ENCODE peak calls at places on chromosomes 1 and 21, in seven cellular contexts. One of them, this sample, is unnamed.

GRCh38 chr1:169018751-169019150 is 87.7 kb upstream of the ATP1B1 start:
- DNase-seq in omental fat pad: no peak
- DNase-seq in mammary epithelial cell: no peak
- DNase-seq in colonic mucosa: peak
- DNase-seq in IMR-90: no peak
- DNase-seq in HFF-Myc: no peak
- DNase-seq in astrocyte of the cerebellum: no peak
- DNase-seq in this sample: no peak

GRCh38 chr1:6911229-6911941 is 126.1 kb downstream of the CAMTA1 start:
- DNase-seq in astrocyte of the cerebellum: no peak
- DNase-seq in IMR-90: no peak
- DNase-seq in HFF-Myc: no peak
- DNase-seq in colonic mucosa: no peak
- DNase-seq in omental fat pad: no peak
- DNase-seq in mammary epithelial cell: no peak
- DNase-seq in this sample: no peak

GRCh38 chr1:31101147-31101502 is 35.6 kb upstream of the PUM1 start:
- DNase-seq in astrocyte of the cerebellum: peak
- DNase-seq in omental fat pad: no peak
- DNase-seq in colonic mucosa: peak
- DNase-seq in HFF-Myc: peak
- DNase-seq in mammary epithelial cell: peak
- DNase-seq in IMR-90: peak
- DNase-seq in this sample: no peak

GRCh38 chr1:231986631-231987291 is 360.2 kb downstream of the DISC1 start:
- DNase-seq in mammary epithelial cell: peak
- DNase-seq in IMR-90: peak
- DNase-seq in HFF-Myc: no peak
- DNase-seq in colonic mucosa: no peak
- DNase-seq in astrocyte of the cerebellum: no peak
- DNase-seq in omental fat pad: no peak
- DNase-seq in this sample: no peak

GRCh38 chr1:195195423-195196057 is 1412.7 kb downstream of the KCNT2 start:
- DNase-seq in mammary epithelial cell: no peak
- DNase-seq in IMR-90: no peak
- DNase-seq in colonic mucosa: no peak
- DNase-seq in HFF-Myc: no peak
- DNase-seq in astrocyte of the cerebellum: no peak
- DNase-seq in omental fat pad: no peak
- DNase-seq in this sample: no peak

GRCh38 chr1:206784471-206784903 is 12.2 kb upstream of the IL10 start:
- DNase-seq in colonic mucosa: no peak
- DNase-seq in IMR-90: no peak
- DNase-seq in HFF-Myc: no peak
- DNase-seq in omental fat pad: no peak
- DNase-seq in astrocyte of the cerebellum: no peak
- DNase-seq in mammary epithelial cell: no peak
- DNase-seq in this sample: no peak

GRCh38 chr21:15276243-15276642 is 211.4 kb upstream of the NRIP1 start:
- DNase-seq in IMR-90: no peak
- DNase-seq in colonic mucosa: no peak
- DNase-seq in omental fat pad: no peak
- DNase-seq in astrocyte of the cerebellum: no peak
- DNase-seq in HFF-Myc: no peak
- DNase-seq in mammary epithelial cell: no peak
- DNase-seq in this sample: no peak

GRCh38 chr1:56151402-56151801 is 428.0 kb downstream of the PLPP3 start:
- DNase-seq in colonic mucosa: no peak
- DNase-seq in HFF-Myc: no peak
- DNase-seq in astrocyte of the cerebellum: no peak
- DNase-seq in IMR-90: no peak
- DNase-seq in mammary epithelial cell: no peak
- DNase-seq in omental fat pad: no peak
- DNase-seq in this sample: no peak

GRCh38 chr21:15992171-15992570 is 262.4 kb downstream of the USP25 start:
- DNase-seq in mammary epithelial cell: no peak
- DNase-seq in omental fat pad: no peak
- DNase-seq in astrocyte of the cerebellum: no peak
- DNase-seq in HFF-Myc: no peak
- DNase-seq in IMR-90: peak
- DNase-seq in colonic mucosa: no peak
- DNase-seq in this sample: no peak

GRCh38 chr1:38029725-38030511 is 16.7 kb downstream of the POU3F1 start:
- DNase-seq in IMR-90: peak
- DNase-seq in HFF-Myc: no peak
- DNase-seq in astrocyte of the cerebellum: no peak
- DNase-seq in omental fat pad: no peak
- DNase-seq in mammary epithelial cell: peak
- DNase-seq in colonic mucosa: no peak
- DNase-seq in this sample: no peak

GRCh38 chr1:61160526-61160925 is 78.2 kb downstream of the NFIA start:
- DNase-seq in mammary epithelial cell: peak
- DNase-seq in colonic mucosa: no peak
- DNase-seq in HFF-Myc: no peak
- DNase-seq in omental fat pad: no peak
- DNase-seq in IMR-90: peak
- DNase-seq in astrocyte of the cerebellum: no peak
- DNase-seq in this sample: no peak

GRCh38 chr1:201051399-201051798 is 27.9 kb upstream of the KIF21B start:
- DNase-seq in astrocyte of the cerebellum: no peak
- DNase-seq in omental fat pad: no peak
- DNase-seq in mammary epithelial cell: no peak
- DNase-seq in colonic mucosa: no peak
- DNase-seq in HFF-Myc: no peak
- DNase-seq in IMR-90: no peak
- DNase-seq in this sample: no peak

GRCh38 chr1:10932088-10932487 is 80.4 kb upstream of the TARDBP start:
- DNase-seq in HFF-Myc: no peak
- DNase-seq in IMR-90: no peak
- DNase-seq in colonic mucosa: no peak
- DNase-seq in omental fat pad: no peak
- DNase-seq in mammary epithelial cell: no peak
- DNase-seq in astrocyte of the cerebellum: no peak
- DNase-seq in this sample: no peak

GRCh38 chr1:61056674-61057439 is 25.5 kb upstream of the NFIA start:
- DNase-seq in colonic mucosa: peak
- DNase-seq in mammary epithelial cell: peak
- DNase-seq in IMR-90: peak
- DNase-seq in HFF-Myc: no peak
- DNase-seq in astrocyte of the cerebellum: no peak
- DNase-seq in omental fat pad: no peak
- DNase-seq in this sample: no peak

GRCh38 chr1:211783266-211783665 is 47.3 kb downstream of the LPGAT1 start:
- DNase-seq in omental fat pad: no peak
- DNase-seq in IMR-90: no peak
- DNase-seq in mammary epithelial cell: no peak
- DNase-seq in colonic mucosa: no peak
- DNase-seq in HFF-Myc: no peak
- DNase-seq in astrocyte of the cerebellum: no peak
- DNase-seq in this sample: no peak

GRCh38 chr1:157580179-157580827 is 17.6 kb downstream of the FCRL4 start:
- DNase-seq in IMR-90: peak
- DNase-seq in omental fat pad: no peak
- DNase-seq in HFF-Myc: peak
- DNase-seq in astrocyte of the cerebellum: peak
- DNase-seq in mammary epithelial cell: peak
- DNase-seq in colonic mucosa: peak
- DNase-seq in this sample: peak

GRCh38 chr1:41859686-41860085 is 59.0 kb downstream of the HIVEP3 start:
- DNase-seq in colonic mucosa: no peak
- DNase-seq in HFF-Myc: no peak
- DNase-seq in omental fat pad: no peak
- DNase-seq in IMR-90: no peak
- DNase-seq in mammary epithelial cell: peak
- DNase-seq in astrocyte of the cerebellum: no peak
- DNase-seq in this sample: no peak

GRCh38 chr1:184296466-184297243 is 90.2 kb upstream of the C1orf21 start:
- DNase-seq in IMR-90: peak
- DNase-seq in mammary epithelial cell: no peak
- DNase-seq in omental fat pad: peak
- DNase-seq in astrocyte of the cerebellum: peak
- DNase-seq in HFF-Myc: peak
- DNase-seq in colonic mucosa: peak
- DNase-seq in this sample: no peak

GRCh38 chr1:68973459-68974244 is 476.8 kb upstream of the DEPDC1 start:
- DNase-seq in omental fat pad: no peak
- DNase-seq in astrocyte of the cerebellum: peak
- DNase-seq in mammary epithelial cell: peak
- DNase-seq in colonic mucosa: no peak
- DNase-seq in IMR-90: peak
- DNase-seq in HFF-Myc: no peak
- DNase-seq in this sample: no peak

GRCh38 chr1:165686971-165687433 is 11.4 kb downstream of the ALDH9A1 start:
- DNase-seq in HFF-Myc: no peak
- DNase-seq in mammary epithelial cell: no peak
- DNase-seq in omental fat pad: no peak
- DNase-seq in colonic mucosa: no peak
- DNase-seq in IMR-90: no peak
- DNase-seq in astrocyte of the cerebellum: no peak
- DNase-seq in this sample: no peak

GRCh38 chr1:107940178-107940577 is 24.8 kb downstream of the VAV3 start:
- DNase-seq in omental fat pad: no peak
- DNase-seq in HFF-Myc: no peak
- DNase-seq in IMR-90: no peak
- DNase-seq in astrocyte of the cerebellum: no peak
- DNase-seq in colonic mucosa: no peak
- DNase-seq in mammary epithelial cell: no peak
- DNase-seq in this sample: no peak

DNA sequence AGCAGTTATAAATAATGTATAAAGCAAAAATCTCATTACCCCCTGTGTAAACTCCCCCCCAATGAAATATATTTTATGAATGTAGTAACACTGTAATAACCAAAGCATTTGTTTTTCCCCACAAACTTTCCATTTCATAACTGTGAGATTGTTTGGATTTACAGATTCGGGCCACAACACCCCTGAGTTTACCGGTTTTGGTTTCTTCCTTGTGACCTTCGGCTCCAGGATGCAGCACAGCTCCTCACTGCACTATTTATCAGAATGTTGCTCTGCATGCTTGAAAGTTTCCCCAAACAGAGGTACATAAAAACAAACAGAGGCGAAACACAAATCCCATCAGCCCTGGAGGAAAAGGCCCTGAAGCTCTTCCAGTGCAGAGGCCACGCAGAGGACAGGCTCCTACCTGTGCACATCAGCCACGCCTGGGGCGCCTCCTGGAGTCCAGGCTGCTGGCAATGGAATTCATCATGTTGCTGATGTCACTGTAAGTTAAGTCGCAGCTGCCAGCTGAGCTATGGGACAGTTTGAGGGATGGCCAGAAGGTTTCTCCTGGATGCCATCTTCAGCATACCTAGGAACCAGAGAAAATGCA is 122.0 kb downstream of the LMO4 start:
- DNase-seq in mammary epithelial cell: no peak
- DNase-seq in HFF-Myc: no peak
- DNase-seq in astrocyte of the cerebellum: no peak
- DNase-seq in omental fat pad: no peak
- DNase-seq in IMR-90: no peak
- DNase-seq in colonic mucosa: peak
- DNase-seq in this sample: no peak
- TF ChIP-seq CTCF in mammary epithelial cell: peak
- TF ChIP-seq CTCF in HFF-Myc: no peak
- TF ChIP-seq CTCF in astrocyte of the cerebellum: no peak
- TF ChIP-seq CTCF in omental fat pad: no peak
- TF ChIP-seq CTCF in IMR-90: no peak
- TF ChIP-seq CTCF in colonic mucosa: no peak
- TF ChIP-seq CTCF in this sample: no peak

GRCh38 chr1:88544166-88544565 is 139.9 kb upstream of the PKN2 start:
- DNase-seq in HFF-Myc: no peak
- DNase-seq in mammary epithelial cell: no peak
- DNase-seq in IMR-90: no peak
- DNase-seq in omental fat pad: no peak
- DNase-seq in colonic mucosa: no peak
- DNase-seq in astrocyte of the cerebellum: no peak
- DNase-seq in this sample: no peak

GRCh38 chr1:88552226-88552625 is 131.8 kb upstream of the PKN2 start:
- DNase-seq in IMR-90: no peak
- DNase-seq in HFF-Myc: no peak
- DNase-seq in omental fat pad: no peak
- DNase-seq in mammary epithelial cell: no peak
- DNase-seq in colonic mucosa: no peak
- DNase-seq in astrocyte of the cerebellum: no peak
- DNase-seq in this sample: no peak

GRCh38 chr1:88549536-88549935 is 134.5 kb upstream of the PKN2 start:
- DNase-seq in HFF-Myc: no peak
- DNase-seq in astrocyte of the cerebellum: no peak
- DNase-seq in omental fat pad: no peak
- DNase-seq in IMR-90: peak
- DNase-seq in mammary epithelial cell: no peak
- DNase-seq in colonic mucosa: no peak
- DNase-seq in this sample: no peak
- TF ChIP-seq CTCF in HFF-Myc: no peak
- TF ChIP-seq CTCF in astrocyte of the cerebellum: no peak
- TF ChIP-seq CTCF in omental fat pad: no peak
- TF ChIP-seq CTCF in IMR-90: peak
- TF ChIP-seq CTCF in mammary epithelial cell: peak
- TF ChIP-seq CTCF in colonic mucosa: peak
- TF ChIP-seq CTCF in this sample: peak

DNA sequence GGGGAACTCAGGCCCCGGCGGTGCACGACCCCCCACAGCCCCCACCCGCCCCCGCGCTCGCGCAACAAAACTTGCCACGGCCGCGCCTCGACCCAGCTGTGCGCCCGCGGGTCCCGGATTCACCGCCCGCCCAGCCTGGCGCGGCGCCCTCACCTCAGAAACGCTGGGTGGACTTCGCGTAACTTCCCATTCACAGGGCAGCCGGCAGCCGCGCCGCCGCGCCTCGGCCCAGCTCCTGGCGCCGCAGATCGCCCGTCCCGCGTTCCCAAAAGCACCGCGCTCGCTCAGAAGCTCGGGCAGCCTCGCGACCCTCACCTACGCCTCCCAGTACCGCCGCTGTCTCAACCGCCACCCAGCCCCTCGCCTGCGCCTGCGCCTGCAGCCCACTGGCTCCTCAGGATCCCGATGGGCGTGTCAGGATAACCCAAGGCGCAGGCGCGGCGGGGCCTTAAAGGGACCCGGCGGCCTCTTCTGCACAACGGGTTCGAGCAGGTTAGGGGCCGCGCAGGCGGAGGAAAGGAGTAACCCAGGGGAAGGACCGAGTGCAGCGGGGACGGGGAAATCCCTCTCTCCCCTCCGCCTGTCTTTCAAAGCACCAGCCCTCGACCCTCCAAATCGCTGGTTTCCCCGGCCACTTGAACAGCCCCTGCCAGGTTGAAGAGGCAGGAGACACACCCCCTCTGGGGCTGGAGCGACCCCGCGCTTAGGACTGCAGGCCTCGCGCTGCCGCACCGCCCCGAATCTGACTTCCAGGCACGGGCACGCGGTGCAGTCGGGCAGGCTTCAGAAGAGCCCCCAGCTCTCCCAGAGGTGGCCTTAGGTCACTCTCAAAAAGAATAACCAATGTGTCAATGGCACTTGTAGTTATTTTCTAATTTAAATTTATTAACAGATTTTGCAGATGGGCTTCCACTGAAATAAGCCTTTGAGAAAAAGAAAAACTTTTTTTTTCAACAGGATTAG is at the start of gene NBPF1:
- DNase-seq in astrocyte of the cerebellum: peak
- DNase-seq in HFF-Myc: peak
- DNase-seq in colonic mucosa: peak
- DNase-seq in omental fat pad: peak
- DNase-seq in mammary epithelial cell: peak
- DNase-seq in IMR-90: peak
- DNase-seq in this sample: peak
- TF ChIP-seq CTCF in astrocyte of the cerebellum: peak
- TF ChIP-seq CTCF in HFF-Myc: no peak
- TF ChIP-seq CTCF in colonic mucosa: no peak
- TF ChIP-seq CTCF in omental fat pad: no peak
- TF ChIP-seq CTCF in mammary epithelial cell: no peak
- TF ChIP-seq CTCF in IMR-90: no peak
- TF ChIP-seq CTCF in this sample: peak

GRCh38 chr1:177568702-177569101 is 397.9 kb downstream of the BRINP2 start:
- DNase-seq in omental fat pad: no peak
- DNase-seq in colonic mucosa: no peak
- DNase-seq in mammary epithelial cell: no peak
- DNase-seq in HFF-Myc: no peak
- DNase-seq in astrocyte of the cerebellum: no peak
- DNase-seq in IMR-90: no peak
- DNase-seq in this sample: no peak
- TF ChIP-seq CTCF in omental fat pad: no peak
- TF ChIP-seq CTCF in colonic mucosa: no peak
- TF ChIP-seq CTCF in mammary epithelial cell: peak
- TF ChIP-seq CTCF in HFF-Myc: no peak
- TF ChIP-seq CTCF in astrocyte of the cerebellum: no peak
- TF ChIP-seq CTCF in IMR-90: no peak
- TF ChIP-seq CTCF in this sample: peak